ENCODE peak calls at places on chromosome 15, in seven cellular contexts. B, R, K, S, D, A and M are unnamed samples.

GRCh38 chr15:29568840-29569532 is 253.3 kb downstream of the TJP1 start:
- ATAC-seq in B (no peak), R (peak; percentile 76), K (no peak), S (no peak), D (no peak), A (no peak), M (no peak)

GRCh38 chr15:96693990-96694517 is 363.6 kb downstream of the NR2F2 start:
- ATAC-seq in B (no peak), R (no peak), K (no peak), S (no peak), D (no peak), A (no peak), M (no peak)

GRCh38 chr15:60766391-60767128 is 287.6 kb upstream of the ICE2 start:
- ATAC-seq in B (peak; percentile 49), R (no peak), K (peak; percentile 84), S (no peak), D (peak; percentile 46), A (no peak), M (no peak)

GRCh38 chr15:34437687-34438086 is at the start of gene GOLGA8A:
- ATAC-seq in B (peak; percentile 85), R (no peak), K (peak; percentile 63), S (peak; percentile 81), D (peak; percentile 85), A (no peak), M (peak; percentile 86)

GRCh38 chr15:56901931-56902330 is 16.5 kb upstream of the TCF12 start:
- ATAC-seq in B (no peak), R (no peak), K (no peak), S (no peak), D (no peak), A (no peak), M (no peak)

GRCh38 chr15:62834686-62835279 is 207.8 kb upstream of the TPM1 start:
- ATAC-seq in B (no peak), R (no peak), K (no peak), S (no peak), D (no peak), A (no peak), M (no peak)

GRCh38 chr15:62932436-62932835 is 110.1 kb upstream of the TPM1 start:
- ATAC-seq in B (no peak), R (peak; percentile 0), K (no peak), S (no peak), D (no peak), A (no peak), M (no peak)

GRCh38 chr15:50876260-50876988 is 32.1 kb upstream of the AP4E1 start:
- ATAC-seq in B (no peak), R (peak; percentile 42), K (no peak), S (no peak), D (no peak), A (no peak), M (no peak)

GRCh38 chr15:71545223-71545760 is 265.1 kb upstream of the NR2E3 start:
- ATAC-seq in B (no peak), R (no peak), K (no peak), S (no peak), D (no peak), A (no peak), M (no peak)

GRCh38 chr15:64333516-64333915 is 22.5 kb downstream of the CSNK1G1 start:
- ATAC-seq in B (peak; percentile 31), R (no peak), K (no peak), S (no peak), D (no peak), A (no peak), M (no peak)

GRCh38 chr15:98873441-98874218 is 134.0 kb downstream of the PGPEP1L start:
- ATAC-seq in B (peak; percentile 47), R (peak; percentile 71), K (no peak), S (no peak), D (peak; percentile 86), A (no peak), M (peak; percentile 64)

GRCh38 chr15:60179786-60180391 is 175.8 kb downstream of the FOXB1 start:
- ATAC-seq in B (peak; percentile 44), R (peak; percentile 81), K (no peak), S (peak; percentile 64), D (peak; percentile 58), A (no peak), M (no peak)